ENCODE peak calls at places on chromosomes 1 and 21, in eight cellular contexts. A is breast epithelium; Q is nephron progenitor cell; E is hypothalamus; N is NCI-H1092; S is dorsolateral prefrontal cortex; K is KG1; G is stimulated activated CD8-positive, alpha-beta memory T cell treated with anti-CD3 and anti-CD28 coated beads, Interleukin-7, amount 100 ng/mL, for 1 hour. U is an unnamed sample.

GRCh38 chr21:36790616-36791015 is 91.7 kb downstream of the SIM2 start:
- DNase-seq in N (no peak), Q (no peak), S (no peak), A (no peak), E (no peak), G (no peak), K (no peak), U (peak; percentile 7)

GRCh38 chr1:29521438-29521715 is 285.1 kb downstream of the PTPRU start:
- DNase-seq in K (no peak), E (no peak), A (no peak), G (no peak), Q (no peak), N (no peak), S (peak; percentile 22), U (no peak)

GRCh38 chr1:156911587-156912298 is 8.7 kb upstream of the LRRC71 start:
- DNase-seq in E (no peak), S (no peak), N (no peak), G (no peak), K (no peak), Q (no peak), A (no peak), U (no peak)

GRCh38 chr1:179876289-179876715 is 1.3 kb downstream of the TOR1AIP2 start:
- DNase-seq in S (no peak), E (no peak), G (no peak), Q (no peak), A (no peak), N (no peak), K (no peak), U (peak; percentile 61)

GRCh38 chr1:116489231-116489697 is 81.6 kb downstream of the CD58 start:
- DNase-seq in K (no peak), S (no peak), A (peak; percentile 67), G (no peak), E (no peak), Q (no peak), N (no peak), U (peak; percentile 32)

GRCh38 chr1:53662951-53663350 is 76.0 kb downstream of the GLIS1 start:
- DNase-seq in E (no peak), Q (no peak), A (no peak), N (no peak), K (no peak), S (no peak), G (no peak), U (no peak)

GRCh38 chr1:15765495-15766194 is 7.0 kb downstream of the FBLIM1 start:
- DNase-seq in E (no peak), G (no peak), S (no peak), N (no peak), Q (no peak), K (no peak), A (no peak), U (peak; percentile 61)

GRCh38 chr1:111649227-111649626 is 29.6 kb downstream of the RAP1A start:
- DNase-seq in E (no peak), S (no peak), A (no peak), Q (no peak), G (no peak), K (no peak), N (no peak), U (no peak)

GRCh38 chr1:204348722-204349121 is 11.0 kb downstream of the PLEKHA6 start:
- DNase-seq in S (no peak), N (no peak), Q (peak; percentile 39), G (no peak), E (no peak), A (no peak), K (no peak), U (peak; percentile 62)

GRCh38 chr1:212203611-212204010 is 81.6 kb upstream of the PPP2R5A start:
- DNase-seq in Q (no peak), N (no peak), A (no peak), G (no peak), E (no peak), K (no peak), S (no peak), U (no peak)

GRCh38 chr1:170162385-170163226 is 16.8 kb downstream of the NTMT2 start:
- DNase-seq in A (no peak), S (no peak), N (no peak), Q (peak; percentile 26), G (no peak), E (no peak), K (no peak), U (peak; percentile 96)

GRCh38 chr1:214469290-214469689 is 82.1 kb downstream of the PTPN14 start:
- DNase-seq in G (no peak), E (no peak), N (no peak), S (no peak), Q (no peak), A (no peak), K (no peak), U (no peak)

GRCh38 chr1:61420909-61421835 is 303.8 kb downstream of the TM2D1 start:
- DNase-seq in N (no peak), K (no peak), G (no peak), A (no peak), S (no peak), Q (no peak), E (no peak), U (no peak)

GRCh38 chr1:22166439-22166838 is 23.5 kb upstream of the WNT4 start:
- DNase-seq in K (no peak), G (no peak), A (no peak), Q (no peak), S (no peak), N (no peak), E (no peak), U (no peak)

GRCh38 chr1:169107673-169108160 is 1.2 kb downstream of the ATP1B1 start:
- DNase-seq in E (no peak), G (no peak), K (no peak), A (no peak), Q (no peak), S (no peak), N (no peak), U (peak; percentile 62)

GRCh38 chr1:185284533-185285244 is 32.4 kb downstream of the IVNS1ABP start:
- DNase-seq in N (no peak), A (no peak), E (no peak), S (no peak), Q (no peak), K (no peak), G (no peak), U (peak; percentile 28)

GRCh38 chr1:246971322-246971721 is 36.5 kb downstream of the ZNF695 start:
- DNase-seq in E (no peak), Q (no peak), G (no peak), K (peak; percentile 51), N (no peak), A (no peak), S (peak; percentile 77), U (peak; percentile 13)

GRCh38 chr1:205053296-205053695 is 10.3 kb downstream of the CNTN2 start:
- DNase-seq in E (no peak), S (no peak), A (no peak), N (no peak), Q (no peak), K (no peak), G (no peak), U (no peak)

GRCh38 chr1:93448983-93449805 is 1.3 kb downstream of the FNBP1L start:
- DNase-seq in Q (peak; percentile 37), N (peak; percentile 12), K (no peak), G (no peak), A (no peak), E (no peak), S (no peak), U (peak; percentile 65)

GRCh38 chr1:36116906-36117305 is 8.1 kb downstream of the COL8A2 start:
- DNase-seq in N (no peak), G (no peak), A (no peak), Q (no peak), S (no peak), K (no peak), E (no peak), U (no peak)

GRCh38 chr1:49059087-49059486 is 282.4 kb upstream of the BEND5 start:
- DNase-seq in N (no peak), G (no peak), E (no peak), K (no peak), A (no peak), S (no peak), Q (no peak), U (no peak)

GRCh38 chr1:29896300-29896699 is 660.0 kb downstream of the PTPRU start:
- DNase-seq in Q (no peak), N (no peak), G (no peak), S (no peak), K (no peak), E (no peak), A (no peak), U (no peak)

GRCh38 chr1:11886986-11887665 is 28.4 kb upstream of the NPPB start:
- DNase-seq in N (no peak), E (no peak), A (no peak), G (no peak), K (no peak), S (no peak), Q (no peak), U (no peak)

GRCh38 chr1:7962011-7962335 is 462 bp downstream of the PARK7 start:
- DNase-seq in G (no peak), N (no peak), S (no peak), K (peak; percentile 38), A (no peak), Q (no peak), E (no peak), U (no peak)

GRCh38 chr21:28627691-28628090 is 365.0 kb downstream of the LTN1 start:
- DNase-seq in N (no peak), G (no peak), K (no peak), Q (no peak), S (no peak), A (no peak), E (no peak), U (no peak)

GRCh38 chr1:162696286-162696862 is 64.1 kb downstream of the DDR2 start:
- DNase-seq in Q (peak; percentile 70), K (no peak), S (no peak), G (no peak), A (peak; percentile 58), E (no peak), N (peak; percentile 98), U (peak; percentile 93)

GRCh38 chr1:2819429-2819828 is 17.9 kb upstream of the TTC34 start:
- DNase-seq in G (no peak), S (no peak), A (no peak), Q (no peak), N (no peak), K (no peak), E (no peak), U (no peak)

GRCh38 chr1:21165632-21166031 is 11.1 kb downstream of the EIF4G3 start:
- DNase-seq in N (no peak), E (no peak), S (no peak), K (no peak), G (no peak), A (no peak), Q (no peak), U (peak; percentile 56)

GRCh38 chr1:23478896-23479790 is 4.8 kb downstream of the ASAP3 start:
- DNase-seq in N (no peak), K (no peak), E (no peak), A (peak; percentile 78), G (no peak), Q (peak; percentile 57), S (no peak), U (peak; percentile 72)

GRCh38 chr1:113389356-113389952 is 861 bp upstream of the MAGI3 start:
- DNase-seq in E (no peak), S (no peak), G (no peak), Q (no peak), A (no peak), N (no peak), K (no peak), U (no peak)

GRCh38 chr1:101410048-101410878 is 173.4 kb downstream of the S1PR1 start:
- DNase-seq in Q (no peak), S (no peak), E (no peak), N (no peak), A (no peak), G (no peak), K (no peak), U (no peak)

GRCh38 chr1:15952317-15953258 is 23.3 kb downstream of the ZBTB17 start:
- DNase-seq in G (no peak), E (no peak), S (no peak), N (no peak), Q (no peak), K (no peak), A (no peak), U (peak; percentile 99)

GRCh38 chr1:246969621-246970020 is 37.9 kb upstream of the AHCTF1 start:
- DNase-seq in N (no peak), Q (no peak), K (no peak), E (no peak), A (no peak), S (no peak), G (no peak), U (no peak)

GRCh38 chr1:44422161-44422560 is 17.1 kb downstream of the RNF220 start:
- DNase-seq in A (no peak), N (no peak), E (no peak), K (peak; percentile 86), Q (peak; percentile 54), G (no peak), S (no peak), U (no peak)

U was measured in IMR-90.